ENCODE peak calls at places on chromosomes 16 and 17, in ten cellular contexts. One of them, this sample, is unnamed.
A peak's percentile ranks its signal among the peaks of the same experiment; 100 is the strongest.

GRCh38 chr16:31080756-31081419 is 6.7 kb downstream of the ZNF646 start:
- DNase-seq in fibroblast of lung: no peak
- DNase-seq in amygdala: no peak
- DNase-seq in GM04503: no peak
- DNase-seq in stimulated activated CD4-positive, alpha-beta T cell treated with anti-CD3 and anti-CD28 coated beads, Interleukin-15, amount 100 ng/mL, for 24 hours: no peak
- DNase-seq in midbrain: no peak
- DNase-seq in neuronal stem cell: no peak
- DNase-seq in GM23248: no peak
- DNase-seq in KBM-7: no peak
- DNase-seq in neural crest cell: no peak
- DNase-seq in this sample: no peak

GRCh38 chr17:49510059-49510719 is 15.1 kb downstream of the NGFR start:
- DNase-seq in fibroblast of lung: no peak
- DNase-seq in amygdala: no peak
- DNase-seq in GM04503: no peak
- DNase-seq in stimulated activated CD4-positive, alpha-beta T cell treated with anti-CD3 and anti-CD28 coated beads, Interleukin-15, amount 100 ng/mL, for 24 hours: no peak
- DNase-seq in midbrain: no peak
- DNase-seq in neuronal stem cell: no peak
- DNase-seq in GM23248: no peak
- DNase-seq in KBM-7: no peak
- DNase-seq in neural crest cell: no peak
- DNase-seq in this sample: no peak

GRCh38 chr17:3167574-3167973 is 29.7 kb upstream of the OR1A2 start:
- DNase-seq in fibroblast of lung: no peak
- DNase-seq in amygdala: no peak
- DNase-seq in GM04503: no peak
- DNase-seq in stimulated activated CD4-positive, alpha-beta T cell treated with anti-CD3 and anti-CD28 coated beads, Interleukin-15, amount 100 ng/mL, for 24 hours: no peak
- DNase-seq in midbrain: no peak
- DNase-seq in neuronal stem cell: no peak
- DNase-seq in GM23248: no peak
- DNase-seq in KBM-7: peak; percentile 3
- DNase-seq in neural crest cell: no peak
- DNase-seq in this sample: no peak

GRCh38 chr16:10510279-10510678 is 70.1 kb downstream of the EMP2 start:
- DNase-seq in fibroblast of lung: no peak
- DNase-seq in amygdala: no peak
- DNase-seq in GM04503: no peak
- DNase-seq in stimulated activated CD4-positive, alpha-beta T cell treated with anti-CD3 and anti-CD28 coated beads, Interleukin-15, amount 100 ng/mL, for 24 hours: no peak
- DNase-seq in midbrain: no peak
- DNase-seq in neuronal stem cell: no peak
- DNase-seq in GM23248: no peak
- DNase-seq in KBM-7: no peak
- DNase-seq in neural crest cell: no peak
- DNase-seq in this sample: no peak

GRCh38 chr16:46882304-46882939 is 1.7 kb upstream of the GPT2 start:
- DNase-seq in fibroblast of lung: no peak
- DNase-seq in amygdala: no peak
- DNase-seq in GM04503: no peak
- DNase-seq in stimulated activated CD4-positive, alpha-beta T cell treated with anti-CD3 and anti-CD28 coated beads, Interleukin-15, amount 100 ng/mL, for 24 hours: no peak
- DNase-seq in midbrain: peak; percentile 10
- DNase-seq in neuronal stem cell: no peak
- DNase-seq in GM23248: no peak
- DNase-seq in KBM-7: no peak
- DNase-seq in neural crest cell: no peak
- DNase-seq in this sample: no peak

GRCh38 chr17:63697341-63698286 is 2.3 kb downstream of the LIMD2 start:
- DNase-seq in fibroblast of lung: no peak
- DNase-seq in amygdala: no peak
- DNase-seq in GM04503: no peak
- DNase-seq in stimulated activated CD4-positive, alpha-beta T cell treated with anti-CD3 and anti-CD28 coated beads, Interleukin-15, amount 100 ng/mL, for 24 hours: peak; percentile 79
- DNase-seq in midbrain: no peak
- DNase-seq in neuronal stem cell: no peak
- DNase-seq in GM23248: peak; percentile 61
- DNase-seq in KBM-7: peak; percentile 96
- DNase-seq in neural crest cell: no peak
- DNase-seq in this sample: peak; percentile 50

GRCh38 chr17:47176438-47176837 is 12.7 kb downstream of the CDC27 start:
- DNase-seq in fibroblast of lung: no peak
- DNase-seq in amygdala: no peak
- DNase-seq in GM04503: no peak
- DNase-seq in stimulated activated CD4-positive, alpha-beta T cell treated with anti-CD3 and anti-CD28 coated beads, Interleukin-15, amount 100 ng/mL, for 24 hours: no peak
- DNase-seq in midbrain: no peak
- DNase-seq in neuronal stem cell: no peak
- DNase-seq in GM23248: no peak
- DNase-seq in KBM-7: no peak
- DNase-seq in neural crest cell: no peak
- DNase-seq in this sample: no peak

GRCh38 chr17:49851387-49852291 is 3.8 kb upstream of the TAC4 start:
- DNase-seq in fibroblast of lung: peak; percentile 62
- DNase-seq in amygdala: no peak
- DNase-seq in GM04503: no peak
- DNase-seq in stimulated activated CD4-positive, alpha-beta T cell treated with anti-CD3 and anti-CD28 coated beads, Interleukin-15, amount 100 ng/mL, for 24 hours: peak; percentile 79
- DNase-seq in midbrain: peak; percentile 43
- DNase-seq in neuronal stem cell: peak; percentile 72
- DNase-seq in GM23248: peak; percentile 83
- DNase-seq in KBM-7: peak; percentile 83
- DNase-seq in neural crest cell: peak; percentile 80
- DNase-seq in this sample: peak; percentile 75

GRCh38 chr16:53504161-53504663 is 1.2 kb upstream of the AKTIP start:
- DNase-seq in fibroblast of lung: peak; percentile 50
- DNase-seq in amygdala: no peak
- DNase-seq in GM04503: peak; percentile 55
- DNase-seq in stimulated activated CD4-positive, alpha-beta T cell treated with anti-CD3 and anti-CD28 coated beads, Interleukin-15, amount 100 ng/mL, for 24 hours: peak; percentile 45
- DNase-seq in midbrain: peak; percentile 59
- DNase-seq in neuronal stem cell: no peak
- DNase-seq in GM23248: peak; percentile 90
- DNase-seq in KBM-7: peak; percentile 41
- DNase-seq in neural crest cell: peak; percentile 14
- DNase-seq in this sample: peak; percentile 67